ENCODE peak calls at places on chromosomes 12 and 14, in four cellular contexts. One of them, this sample, is unnamed.
A peak's percentile ranks its signal among the peaks of the same experiment; 100 is the strongest.

GRCh38 chr12:100753837-100754236 is 40.7 kb upstream of the ANO4 start:
- DNase-seq in tibial nerve: no peak
- DNase-seq in spleen: no peak
- DNase-seq in MM.1S: no peak
- DNase-seq in this sample: no peak

GRCh38 chr12:5627053-5627630 is 195.2 kb downstream of the NTF3 start:
- DNase-seq in tibial nerve: no peak
- DNase-seq in spleen: no peak
- DNase-seq in MM.1S: no peak
- DNase-seq in this sample: no peak

GRCh38 chr14:101707863-101708620 is 53.5 kb upstream of the PPP2R5C start:
- DNase-seq in tibial nerve: no peak
- DNase-seq in spleen: no peak
- DNase-seq in MM.1S: no peak
- DNase-seq in this sample: no peak

GRCh38 chr12:89067436-89067835 is 284.9 kb downstream of the DUSP6 start:
- DNase-seq in tibial nerve: no peak
- DNase-seq in spleen: no peak
- DNase-seq in MM.1S: no peak
- DNase-seq in this sample: no peak

GRCh38 chr14:92589213-92589852 is 75.8 kb downstream of the RIN3 start:
- DNase-seq in tibial nerve: no peak
- DNase-seq in spleen: peak; percentile 37
- DNase-seq in MM.1S: peak; percentile 29
- DNase-seq in this sample: no peak

GRCh38 chr12:67592228-67593011 is 56.1 kb upstream of the DYRK2 start:
- DNase-seq in tibial nerve: no peak
- DNase-seq in spleen: no peak
- DNase-seq in MM.1S: peak; percentile 72
- DNase-seq in this sample: no peak

GRCh38 chr14:32559595-32559994 is 230.5 kb downstream of the AKAP6 start:
- DNase-seq in tibial nerve: no peak
- DNase-seq in spleen: no peak
- DNase-seq in MM.1S: no peak
- DNase-seq in this sample: no peak

GRCh38 chr12:95955549-95956159 is 12.5 kb downstream of the AMDHD1 start:
- DNase-seq in tibial nerve: no peak
- DNase-seq in spleen: no peak
- DNase-seq in MM.1S: no peak
- DNase-seq in this sample: no peak

GRCh38 chr12:56224954-56225353 is 812 bp downstream of the NABP2 start:
- DNase-seq in tibial nerve: no peak
- DNase-seq in spleen: no peak
- DNase-seq in MM.1S: no peak
- DNase-seq in this sample: no peak

GRCh38 chr12:52216807-52217206 is 16.2 kb upstream of the KRT7 start:
- DNase-seq in tibial nerve: no peak
- DNase-seq in spleen: peak; percentile 41
- DNase-seq in MM.1S: no peak
- DNase-seq in this sample: peak; percentile 34

GRCh38 chr14:104935026-104935650 is 10.5 kb downstream of the PLD4 start:
- DNase-seq in tibial nerve: peak; percentile 5
- DNase-seq in spleen: no peak
- DNase-seq in MM.1S: no peak
- DNase-seq in this sample: no peak

GRCh38 chr14:69259531-69260245 is at the start of gene GALNT16:
- DNase-seq in tibial nerve: no peak
- DNase-seq in spleen: peak; percentile 74
- DNase-seq in MM.1S: no peak
- DNase-seq in this sample: no peak

GRCh38 chr14:78143489-78144145 is 26.6 kb upstream of the NRXN3 start:
- DNase-seq in tibial nerve: no peak
- DNase-seq in spleen: no peak
- DNase-seq in MM.1S: no peak
- DNase-seq in this sample: no peak

GRCh38 chr12:29889737-29890136 is 106.0 kb upstream of the TMTC1 start:
- DNase-seq in tibial nerve: peak; percentile 33
- DNase-seq in spleen: no peak
- DNase-seq in MM.1S: no peak
- DNase-seq in this sample: no peak

GRCh38 chr14:51448831-51449665 is 202.7 kb upstream of the FRMD6 start:
- DNase-seq in tibial nerve: no peak
- DNase-seq in spleen: no peak
- DNase-seq in MM.1S: no peak
- DNase-seq in this sample: no peak

GRCh38 chr12:131249291-131250027 is 295.8 kb downstream of the ADGRD1 start:
- DNase-seq in tibial nerve: no peak
- DNase-seq in spleen: no peak
- DNase-seq in MM.1S: no peak
- DNase-seq in this sample: peak; percentile 70

GRCh38 chr12:41064411-41064810 is 123.7 kb upstream of the PDZRN4 start:
- DNase-seq in tibial nerve: no peak
- DNase-seq in spleen: no peak
- DNase-seq in MM.1S: no peak
- DNase-seq in this sample: no peak

GRCh38 chr12:95646781-95647184 is 95.5 kb upstream of the USP44 start:
- DNase-seq in tibial nerve: no peak
- DNase-seq in spleen: no peak
- DNase-seq in MM.1S: no peak
- DNase-seq in this sample: no peak

GRCh38 chr12:34405286-34406227 is 383.3 kb downstream of the ALG10 start:
- DNase-seq in tibial nerve: peak; percentile 1
- DNase-seq in spleen: peak; percentile 54
- DNase-seq in MM.1S: no peak
- DNase-seq in this sample: no peak
- H3K9me3 ChIP-seq in tibial nerve: no peaks in the 10 kb centered on the region
- H3K9me3 ChIP-seq in spleen: peaks cover 100% of the 10 kb centered on the region
- H3K9me3 ChIP-seq in MM.1S: no peaks in the 10 kb centered on the region
- H3K9me3 ChIP-seq in this sample: peaks cover 3% of the 10 kb centered on the region

GRCh38 chr12:132258543-132258942 is 70.8 kb downstream of the GALNT9 start:
- DNase-seq in tibial nerve: no peak
- DNase-seq in spleen: no peak
- DNase-seq in MM.1S: no peak
- DNase-seq in this sample: no peak
- H3K9me3 ChIP-seq in tibial nerve: no peaks in the 10 kb centered on the region
- H3K9me3 ChIP-seq in spleen: no peaks in the 10 kb centered on the region
- H3K9me3 ChIP-seq in MM.1S: no peaks in the 10 kb centered on the region
- H3K9me3 ChIP-seq in this sample: no peaks in the 10 kb centered on the region

GRCh38 chr12:34526946-34527345 is 504.6 kb downstream of the ALG10 start:
- DNase-seq in tibial nerve: no peak
- DNase-seq in spleen: no peak
- DNase-seq in MM.1S: no peak
- DNase-seq in this sample: no peak
- H3K9me3 ChIP-seq in tibial nerve: no peaks in the 10 kb centered on the region
- H3K9me3 ChIP-seq in spleen: peaks cover 94% of the 10 kb centered on the region
- H3K9me3 ChIP-seq in MM.1S: no peaks in the 10 kb centered on the region
- H3K9me3 ChIP-seq in this sample: no peaks in the 10 kb centered on the region

GRCh38 chr14:22721213-22721612 is 45.3 kb upstream of the OXA1L start:
- DNase-seq in tibial nerve: no peak
- DNase-seq in spleen: no peak
- DNase-seq in MM.1S: no peak
- DNase-seq in this sample: no peak

GRCh38 chr14:22715186-22715812 is 51.2 kb upstream of the OXA1L start:
- DNase-seq in tibial nerve: no peak
- DNase-seq in spleen: no peak
- DNase-seq in MM.1S: no peak
- DNase-seq in this sample: no peak

GRCh38 chr14:22713631-22713950 is 52.9 kb upstream of the OXA1L start:
- DNase-seq in tibial nerve: no peak
- DNase-seq in spleen: no peak
- DNase-seq in MM.1S: no peak
- DNase-seq in this sample: no peak

GRCh38 chr14:22718091-22718490 is 48.4 kb upstream of the OXA1L start:
- DNase-seq in tibial nerve: no peak
- DNase-seq in spleen: no peak
- DNase-seq in MM.1S: no peak
- DNase-seq in this sample: no peak

DNA sequence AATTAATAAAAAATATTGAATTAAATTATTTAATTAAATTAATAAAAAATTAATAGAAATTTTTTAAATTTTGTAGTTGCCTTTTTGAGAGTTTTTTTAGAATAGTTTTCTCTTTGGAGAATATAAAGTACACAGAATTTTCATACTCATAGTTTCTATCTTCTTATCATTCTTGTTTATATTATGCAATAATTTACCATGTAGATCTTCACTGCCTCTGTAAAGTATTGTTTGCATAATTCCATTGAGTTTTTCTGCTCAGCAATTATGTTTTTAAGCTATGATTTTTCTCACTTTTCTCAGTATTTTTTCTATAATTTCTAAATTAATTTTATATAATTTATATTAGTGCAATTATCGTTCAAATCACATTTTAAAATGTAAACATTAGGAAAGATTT is 50.6 kb upstream of the OXA1L start:
- DNase-seq in tibial nerve: no peak
- DNase-seq in spleen: no peak
- DNase-seq in MM.1S: no peak
- DNase-seq in this sample: no peak
- H3K9me3 ChIP-seq in tibial nerve: no peaks in the 10 kb centered on the region
- H3K9me3 ChIP-seq in spleen: no peaks in the 10 kb centered on the region
- H3K9me3 ChIP-seq in MM.1S: no peaks in the 10 kb centered on the region
- H3K9me3 ChIP-seq in this sample: no peaks in the 10 kb centered on the region

GRCh38 chr12:73529954-73530353 is 1007.7 kb upstream of the ATXN7L3B start:
- DNase-seq in tibial nerve: no peak
- DNase-seq in spleen: no peak
- DNase-seq in MM.1S: no peak
- DNase-seq in this sample: no peak

GRCh38 chr12:73529231-73529630 is 1008.4 kb upstream of the ATXN7L3B start:
- DNase-seq in tibial nerve: no peak
- DNase-seq in spleen: no peak
- DNase-seq in MM.1S: no peak
- DNase-seq in this sample: no peak

DNA sequence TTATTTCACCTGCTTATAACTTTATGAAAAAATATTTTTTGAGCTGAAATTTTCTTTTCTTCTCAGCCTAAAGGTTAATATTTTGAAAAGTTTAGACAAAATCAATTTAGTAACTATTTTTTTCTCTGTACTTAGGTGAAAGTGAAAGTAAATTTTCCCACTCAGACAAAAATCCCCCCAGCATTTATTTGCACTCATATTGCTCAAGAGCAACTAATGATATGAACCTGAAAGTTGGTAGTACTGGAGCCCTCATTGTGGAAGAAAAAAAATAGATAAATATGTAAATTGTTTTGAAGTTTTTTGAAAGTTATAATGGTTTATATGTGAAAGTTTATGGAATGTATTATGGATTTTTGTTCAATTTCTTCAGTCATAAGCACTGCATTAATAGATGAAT is 1005.9 kb upstream of the ATXN7L3B start:
- DNase-seq in tibial nerve: no peak
- DNase-seq in spleen: no peak
- DNase-seq in MM.1S: peak; percentile 23
- DNase-seq in this sample: no peak
- H3K9me3 ChIP-seq in tibial nerve: no peaks in the 10 kb centered on the region
- H3K9me3 ChIP-seq in spleen: peaks cover 3% of the 10 kb centered on the region
- H3K9me3 ChIP-seq in MM.1S: no peaks in the 10 kb centered on the region
- H3K9me3 ChIP-seq in this sample: no peaks in the 10 kb centered on the region

GRCh38 chr12:94426049-94426448 is 33.6 kb downstream of the CEP83 start:
- DNase-seq in tibial nerve: no peak
- DNase-seq in spleen: no peak
- DNase-seq in MM.1S: no peak
- DNase-seq in this sample: no peak
- H3K9me3 ChIP-seq in tibial nerve: no peaks in the 10 kb centered on the region
- H3K9me3 ChIP-seq in spleen: peaks cover 52% of the 10 kb centered on the region
- H3K9me3 ChIP-seq in MM.1S: no peaks in the 10 kb centered on the region
- H3K9me3 ChIP-seq in this sample: no peaks in the 10 kb centered on the region

DNA sequence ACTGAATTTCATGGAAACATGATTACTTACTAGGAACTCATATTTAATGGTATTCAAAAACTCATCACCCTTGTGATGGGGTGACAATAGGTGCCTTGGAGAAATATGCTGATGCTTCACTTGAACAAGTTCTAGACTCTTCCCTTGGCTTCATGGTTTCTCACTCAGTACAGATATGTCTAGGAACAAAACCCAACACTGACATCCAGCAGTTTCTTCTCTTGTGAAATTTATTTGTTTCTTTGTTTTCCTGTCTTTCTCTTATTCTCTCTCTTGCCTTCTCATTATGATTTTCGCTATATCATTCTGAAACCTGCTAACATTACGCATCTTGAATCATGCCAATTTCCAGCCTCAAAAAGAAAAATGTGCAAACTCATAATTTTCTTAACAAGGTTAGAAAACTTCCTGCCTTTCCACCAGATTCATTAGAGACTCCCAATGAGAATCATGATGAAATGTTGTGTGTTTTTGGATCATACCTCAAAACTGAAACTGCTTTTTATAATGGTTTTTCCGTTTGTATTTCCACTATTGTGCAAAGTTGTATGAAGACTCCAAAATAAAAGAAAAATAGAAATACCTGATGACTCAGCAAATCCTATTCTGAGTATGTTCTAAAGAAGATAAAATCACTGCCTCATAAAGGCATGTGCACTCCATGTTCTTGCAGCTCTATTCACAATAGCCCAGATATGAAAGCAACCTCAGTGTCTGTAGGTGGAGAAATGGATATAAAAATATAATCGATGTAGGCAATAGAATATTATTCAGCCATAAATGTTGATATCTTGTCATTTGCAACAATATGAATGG is 1021.6 kb downstream of the TMEM121 start:
- DNase-seq in tibial nerve: no peak
- DNase-seq in spleen: no peak
- DNase-seq in MM.1S: no peak
- DNase-seq in this sample: no peak
- H3K9me3 ChIP-seq in tibial nerve: no peaks in the 10 kb centered on the region
- H3K9me3 ChIP-seq in spleen: no peaks in the 10 kb centered on the region
- H3K9me3 ChIP-seq in MM.1S: no peaks in the 10 kb centered on the region
- H3K9me3 ChIP-seq in this sample: no peaks in the 10 kb centered on the region

This sample was measured in gastrocnemius medialis.